ENCODE peak calls at places on chromosomes 3 and 15, in nine cellular contexts. One of them, this sample, is unnamed.

GRCh38 chr15:49265911-49266310 is 95.9 kb downstream of the GALK2 start:
- DNase-seq in substantia nigra: no peak
- DNase-seq in NCI-H1092 treated with DMSO at 0.1 percent for 48 hours: no peak
- DNase-seq in uterus: no peak
- DNase-seq in COR-L47: no peak
- DNase-seq in NCI-H82: no peak
- DNase-seq in SK-N-SH: no peak
- DNase-seq in RWPE1: no peak
- DNase-seq in dermis blood vessel endothelial cell: no peak
- DNase-seq in this sample: no peak

GRCh38 chr15:80309769-80310384 is 57.9 kb upstream of the CTXND1 start:
- DNase-seq in NCI-H82: peak; percentile 34
- DNase-seq in RWPE1: peak; percentile 27
- DNase-seq in substantia nigra: no peak
- DNase-seq in SK-N-SH: peak; percentile 43
- DNase-seq in COR-L47: peak; percentile 1
- DNase-seq in uterus: no peak
- DNase-seq in dermis blood vessel endothelial cell: peak; percentile 44
- DNase-seq in NCI-H1092 treated with DMSO at 0.1 percent for 48 hours: no peak
- DNase-seq in this sample: no peak

GRCh38 chr15:85462029-85462428 is 81.6 kb downstream of the AKAP13 start:
- DNase-seq in dermis blood vessel endothelial cell: no peak
- DNase-seq in COR-L47: no peak
- DNase-seq in uterus: no peak
- DNase-seq in NCI-H82: peak; percentile 38
- DNase-seq in NCI-H1092 treated with DMSO at 0.1 percent for 48 hours: no peak
- DNase-seq in substantia nigra: no peak
- DNase-seq in SK-N-SH: no peak
- DNase-seq in RWPE1: no peak
- DNase-seq in this sample: no peak

GRCh38 chr3:139664958-139665357 is 12.8 kb downstream of the NMNAT3 start:
- DNase-seq in SK-N-SH: no peak
- DNase-seq in dermis blood vessel endothelial cell: no peak
- DNase-seq in COR-L47: no peak
- DNase-seq in NCI-H82: no peak
- DNase-seq in substantia nigra: no peak
- DNase-seq in uterus: no peak
- DNase-seq in RWPE1: no peak
- DNase-seq in NCI-H1092 treated with DMSO at 0.1 percent for 48 hours: no peak
- DNase-seq in this sample: no peak

GRCh38 chr15:54273928-54274327 is 295.7 kb downstream of the UNC13C start:
- DNase-seq in uterus: no peak
- DNase-seq in substantia nigra: no peak
- DNase-seq in SK-N-SH: peak; percentile 8
- DNase-seq in COR-L47: peak; percentile 5
- DNase-seq in NCI-H82: peak; percentile 48
- DNase-seq in dermis blood vessel endothelial cell: no peak
- DNase-seq in RWPE1: no peak
- DNase-seq in NCI-H1092 treated with DMSO at 0.1 percent for 48 hours: no peak
- DNase-seq in this sample: peak; percentile 5

GRCh38 chr3:45795882-45796765 is at the start of gene SLC6A20:
- DNase-seq in NCI-H1092 treated with DMSO at 0.1 percent for 48 hours: no peak
- DNase-seq in dermis blood vessel endothelial cell: peak; percentile 7
- DNase-seq in uterus: no peak
- DNase-seq in COR-L47: no peak
- DNase-seq in NCI-H82: peak; percentile 67
- DNase-seq in RWPE1: no peak
- DNase-seq in substantia nigra: no peak
- DNase-seq in SK-N-SH: peak; percentile 76
- DNase-seq in this sample: no peak

GRCh38 chr15:70787001-70787400 is 23.6 kb upstream of the UACA start:
- DNase-seq in substantia nigra: no peak
- DNase-seq in uterus: no peak
- DNase-seq in NCI-H1092 treated with DMSO at 0.1 percent for 48 hours: no peak
- DNase-seq in COR-L47: no peak
- DNase-seq in RWPE1: no peak
- DNase-seq in NCI-H82: no peak
- DNase-seq in SK-N-SH: no peak
- DNase-seq in dermis blood vessel endothelial cell: no peak
- DNase-seq in this sample: no peak

GRCh38 chr15:45084163-45084562 is 29.8 kb downstream of the DUOX2 start:
- DNase-seq in dermis blood vessel endothelial cell: no peak
- DNase-seq in COR-L47: no peak
- DNase-seq in substantia nigra: no peak
- DNase-seq in uterus: no peak
- DNase-seq in NCI-H1092 treated with DMSO at 0.1 percent for 48 hours: no peak
- DNase-seq in NCI-H82: no peak
- DNase-seq in RWPE1: no peak
- DNase-seq in SK-N-SH: no peak
- DNase-seq in this sample: no peak

GRCh38 chr15:28086175-28086703 is 12.9 kb downstream of the OCA2 start:
- DNase-seq in substantia nigra: no peak
- DNase-seq in uterus: no peak
- DNase-seq in SK-N-SH: peak; percentile 85
- DNase-seq in NCI-H1092 treated with DMSO at 0.1 percent for 48 hours: peak; percentile 17
- DNase-seq in COR-L47: peak; percentile 19
- DNase-seq in RWPE1: peak; percentile 67
- DNase-seq in NCI-H82: peak; percentile 83
- DNase-seq in dermis blood vessel endothelial cell: peak; percentile 77
- DNase-seq in this sample: no peak

GRCh38 chr15:77819271-77819806 is 186.6 kb upstream of the LINGO1 start:
- DNase-seq in uterus: no peak
- DNase-seq in dermis blood vessel endothelial cell: no peak
- DNase-seq in substantia nigra: no peak
- DNase-seq in SK-N-SH: peak; percentile 79
- DNase-seq in COR-L47: peak; percentile 55
- DNase-seq in NCI-H1092 treated with DMSO at 0.1 percent for 48 hours: peak; percentile 33
- DNase-seq in RWPE1: no peak
- DNase-seq in NCI-H82: peak; percentile 63
- DNase-seq in this sample: no peak

GRCh38 chr15:74517096-74517495 is 23.9 kb upstream of the ARID3B start:
- DNase-seq in dermis blood vessel endothelial cell: no peak
- DNase-seq in RWPE1: no peak
- DNase-seq in uterus: no peak
- DNase-seq in COR-L47: no peak
- DNase-seq in NCI-H1092 treated with DMSO at 0.1 percent for 48 hours: no peak
- DNase-seq in NCI-H82: no peak
- DNase-seq in SK-N-SH: no peak
- DNase-seq in substantia nigra: no peak
- DNase-seq in this sample: no peak

GRCh38 chr3:169278092-169278491 is 385.4 kb downstream of the MECOM start:
- DNase-seq in NCI-H82: no peak
- DNase-seq in substantia nigra: no peak
- DNase-seq in dermis blood vessel endothelial cell: no peak
- DNase-seq in uterus: no peak
- DNase-seq in RWPE1: no peak
- DNase-seq in COR-L47: no peak
- DNase-seq in SK-N-SH: no peak
- DNase-seq in NCI-H1092 treated with DMSO at 0.1 percent for 48 hours: no peak
- DNase-seq in this sample: no peak

GRCh38 chr3:43893721-43894120 is 203.0 kb downstream of the ABHD5 start:
- DNase-seq in SK-N-SH: no peak
- DNase-seq in RWPE1: no peak
- DNase-seq in NCI-H82: no peak
- DNase-seq in NCI-H1092 treated with DMSO at 0.1 percent for 48 hours: no peak
- DNase-seq in uterus: no peak
- DNase-seq in dermis blood vessel endothelial cell: peak; percentile 27
- DNase-seq in COR-L47: no peak
- DNase-seq in substantia nigra: no peak
- DNase-seq in this sample: no peak

GRCh38 chr3:143360244-143360643 is 240.7 kb downstream of the CHST2 start:
- DNase-seq in uterus: no peak
- DNase-seq in NCI-H82: no peak
- DNase-seq in SK-N-SH: no peak
- DNase-seq in dermis blood vessel endothelial cell: no peak
- DNase-seq in NCI-H1092 treated with DMSO at 0.1 percent for 48 hours: no peak
- DNase-seq in RWPE1: no peak
- DNase-seq in substantia nigra: no peak
- DNase-seq in COR-L47: peak; percentile 41
- DNase-seq in this sample: no peak

GRCh38 chr15:88998980-88999713 is 86.0 kb upstream of the MFGE8 start:
- DNase-seq in substantia nigra: no peak
- DNase-seq in uterus: no peak
- DNase-seq in COR-L47: no peak
- DNase-seq in NCI-H1092 treated with DMSO at 0.1 percent for 48 hours: no peak
- DNase-seq in RWPE1: no peak
- DNase-seq in NCI-H82: peak; percentile 38
- DNase-seq in dermis blood vessel endothelial cell: no peak
- DNase-seq in SK-N-SH: no peak
- DNase-seq in this sample: peak; percentile 97

GRCh38 chr15:85351965-85352364 is 28.4 kb upstream of the AKAP13 start:
- DNase-seq in SK-N-SH: no peak
- DNase-seq in COR-L47: no peak
- DNase-seq in uterus: no peak
- DNase-seq in RWPE1: peak; percentile 47
- DNase-seq in NCI-H82: no peak
- DNase-seq in NCI-H1092 treated with DMSO at 0.1 percent for 48 hours: no peak
- DNase-seq in dermis blood vessel endothelial cell: no peak
- DNase-seq in substantia nigra: no peak
- DNase-seq in this sample: no peak

GRCh38 chr3:194556086-194557056 is 69.6 kb upstream of the ATP13A3 start:
- DNase-seq in NCI-H1092 treated with DMSO at 0.1 percent for 48 hours: no peak
- DNase-seq in NCI-H82: no peak
- DNase-seq in RWPE1: no peak
- DNase-seq in COR-L47: no peak
- DNase-seq in dermis blood vessel endothelial cell: peak; percentile 74
- DNase-seq in substantia nigra: no peak
- DNase-seq in SK-N-SH: no peak
- DNase-seq in uterus: no peak
- DNase-seq in this sample: no peak

GRCh38 chr3:112671930-112672715 is 31.2 kb upstream of the CCDC80 start:
- DNase-seq in dermis blood vessel endothelial cell: peak; percentile 36
- DNase-seq in substantia nigra: no peak
- DNase-seq in RWPE1: peak; percentile 20
- DNase-seq in NCI-H82: no peak
- DNase-seq in NCI-H1092 treated with DMSO at 0.1 percent for 48 hours: no peak
- DNase-seq in SK-N-SH: no peak
- DNase-seq in COR-L47: no peak
- DNase-seq in uterus: no peak
- DNase-seq in this sample: no peak

GRCh38 chr3:120418866-120419490 is 31.8 kb downstream of the FSTL1 start:
- DNase-seq in COR-L47: peak; percentile 87
- DNase-seq in RWPE1: peak; percentile 70
- DNase-seq in NCI-H82: peak; percentile 90
- DNase-seq in dermis blood vessel endothelial cell: peak; percentile 83
- DNase-seq in SK-N-SH: peak; percentile 58
- DNase-seq in uterus: no peak
- DNase-seq in substantia nigra: no peak
- DNase-seq in NCI-H1092 treated with DMSO at 0.1 percent for 48 hours: peak; percentile 84
- DNase-seq in this sample: peak; percentile 63

GRCh38 chr3:196931828-196932587 is 10.3 kb downstream of the NCBP2 start:
- DNase-seq in uterus: no peak
- DNase-seq in dermis blood vessel endothelial cell: no peak
- DNase-seq in COR-L47: no peak
- DNase-seq in RWPE1: no peak
- DNase-seq in NCI-H82: no peak
- DNase-seq in SK-N-SH: no peak
- DNase-seq in NCI-H1092 treated with DMSO at 0.1 percent for 48 hours: no peak
- DNase-seq in substantia nigra: no peak
- DNase-seq in this sample: no peak

GRCh38 chr15:82543155-82543554 is 2.9 kb upstream of the RPS17 start:
- DNase-seq in RWPE1: no peak
- DNase-seq in substantia nigra: no peak
- DNase-seq in SK-N-SH: no peak
- DNase-seq in NCI-H1092 treated with DMSO at 0.1 percent for 48 hours: no peak
- DNase-seq in COR-L47: no peak
- DNase-seq in dermis blood vessel endothelial cell: no peak
- DNase-seq in uterus: no peak
- DNase-seq in NCI-H82: no peak
- DNase-seq in this sample: no peak

GRCh38 chr3:9976736-9977709 is 9.6 kb downstream of the EMC3 start:
- DNase-seq in RWPE1: peak; percentile 79
- DNase-seq in uterus: peak; percentile 72
- DNase-seq in substantia nigra: no peak
- DNase-seq in COR-L47: no peak
- DNase-seq in NCI-H1092 treated with DMSO at 0.1 percent for 48 hours: peak; percentile 33
- DNase-seq in NCI-H82: no peak
- DNase-seq in SK-N-SH: no peak
- DNase-seq in dermis blood vessel endothelial cell: peak; percentile 98
- DNase-seq in this sample: no peak